ENCODE peak calls at places on chromosome 12, in nine cellular contexts. W is heart left ventricle; Y is CD8-positive, alpha-beta memory T cell; N is pancreas; U is HL-60; R is foreskin fibroblast; T is CD4-positive, alpha-beta memory T cell; V is neural progenitor cell; H is psoas muscle. X is an unnamed sample.

GRCh38 chr12:4383304-4383865 is 3.9 kb upstream of the FGF23 start:
- DNase-seq in W (no peak), Y (no peak), N (no peak), U (no peak), R (no peak), T (no peak), V (peak; percentile 63), H (no peak), X (peak; percentile 2)

GRCh38 chr12:52920937-52921336 is 16.1 kb upstream of the KRT8 start:
- DNase-seq in W (no peak), Y (no peak), N (no peak), U (no peak), R (no peak), T (no peak), V (peak; percentile 48), H (no peak), X (no peak)

GRCh38 chr12:6182279-6182898 is 17.8 kb upstream of the CD9 start:
- DNase-seq in W (no peak), Y (no peak), N (no peak), U (no peak), R (peak; percentile 99), T (no peak), V (no peak), H (peak; percentile 64), X (no peak)

GRCh38 chr12:130155416-130156073 is 6.7 kb upstream of the FZD10 start:
- DNase-seq in W (no peak), Y (no peak), N (no peak), U (no peak), R (no peak), T (no peak), V (no peak), H (no peak), X (no peak)

GRCh38 chr12:47360771-47361388 is 281.1 kb upstream of the AMIGO2 start:
- DNase-seq in W (no peak), Y (peak; percentile 71), N (no peak), U (peak; percentile 27), R (no peak), T (peak; percentile 74), V (no peak), H (no peak), X (peak; percentile 92)

GRCh38 chr12:48349471-48349870 is 1.2 kb downstream of the ZNF641 start:
- DNase-seq in W (peak; percentile 67), Y (no peak), N (no peak), U (no peak), R (no peak), T (no peak), V (no peak), H (peak; percentile 59), X (no peak)

GRCh38 chr12:57175428-57176138 is 28.2 kb upstream of the LRP1-AS start:
- DNase-seq in W (peak; percentile 90), Y (no peak), N (peak; percentile 43), U (peak; percentile 70), R (peak; percentile 45), T (no peak), V (peak; percentile 85), H (peak; percentile 90), X (no peak)

GRCh38 chr12:12396727-12397126 is 39.8 kb downstream of the BORCS5 start:
- DNase-seq in W (no peak), Y (no peak), N (no peak), U (no peak), R (no peak), T (no peak), V (no peak), H (no peak), X (no peak)

GRCh38 chr12:124779161-124780141 is 84.2 kb downstream of the SCARB1 start:
- DNase-seq in W (no peak), Y (no peak), N (no peak), U (no peak), R (no peak), T (no peak), V (no peak), H (no peak), X (no peak)

GRCh38 chr12:124734224-124734788 is 129.4 kb downstream of the SCARB1 start:
- DNase-seq in W (peak; percentile 80), Y (no peak), N (no peak), U (peak; percentile 95), R (no peak), T (no peak), V (peak; percentile 94), H (peak; percentile 66), X (no peak)

GRCh38 chr12:76554411-76555225 is 5.0 kb downstream of the OSBPL8 start:
- DNase-seq in W (no peak), Y (no peak), N (no peak), U (no peak), R (no peak), T (no peak), V (no peak), H (no peak), X (no peak)

GRCh38 chr12:59041241-59042121 is 121.2 kb upstream of the LRIG3 start:
- DNase-seq in W (no peak), Y (no peak), N (no peak), U (no peak), R (peak; percentile 81), T (no peak), V (no peak), H (no peak), X (no peak)

GRCh38 chr12:84148335-84148734 is 764.3 kb downstream of the SLC6A15 start:
- DNase-seq in W (no peak), Y (no peak), N (no peak), U (no peak), R (no peak), T (no peak), V (no peak), H (no peak), X (no peak)

GRCh38 chr12:6774557-6775062 is 2.3 kb downstream of the LAG3 start:
- DNase-seq in W (no peak), Y (peak; percentile 78), N (no peak), U (no peak), R (no peak), T (peak; percentile 35), V (no peak), H (no peak), X (no peak)

GRCh38 chr12:133233993-133234564 is 1.6 kb downstream of the ANHX start:
- DNase-seq in W (no peak), Y (no peak), N (no peak), U (no peak), R (no peak), T (no peak), V (no peak), H (no peak), X (no peak)

GRCh38 chr12:3152013-3152412 is 74.8 kb downstream of the TSPAN9 start:
- DNase-seq in W (no peak), Y (no peak), N (no peak), U (no peak), R (no peak), T (no peak), V (peak; percentile 42), H (peak; percentile 57), X (no peak)

GRCh38 chr12:91413591-91413990 is 231.0 kb upstream of the DCN start:
- DNase-seq in W (no peak), Y (no peak), N (no peak), U (no peak), R (peak; percentile 56), T (no peak), V (no peak), H (no peak), X (no peak)

GRCh38 chr12:129559756-129560155 is 344.1 kb downstream of the TMEM132D start:
- DNase-seq in W (no peak), Y (no peak), N (no peak), U (no peak), R (no peak), T (no peak), V (no peak), H (no peak), X (no peak)

GRCh38 chr12:41049033-41049432 is 139.1 kb upstream of the PDZRN4 start:
- DNase-seq in W (no peak), Y (no peak), N (no peak), U (no peak), R (no peak), T (no peak), V (no peak), H (no peak), X (no peak)

GRCh38 chr12:41053046-41053445 is 135.1 kb upstream of the PDZRN4 start:
- DNase-seq in W (no peak), Y (no peak), N (no peak), U (no peak), R (no peak), T (no peak), V (no peak), H (no peak), X (no peak)

GRCh38 chr12:41055875-41056577 is 132.1 kb upstream of the PDZRN4 start:
- DNase-seq in W (no peak), Y (no peak), N (no peak), U (no peak), R (no peak), T (no peak), V (no peak), H (no peak), X (no peak)

GRCh38 chr12:41052441-41052840 is 135.7 kb upstream of the PDZRN4 start:
- DNase-seq in W (no peak), Y (no peak), N (no peak), U (no peak), R (no peak), T (no peak), V (no peak), H (no peak), X (no peak)

GRCh38 chr12:41051909-41052308 is 136.2 kb upstream of the PDZRN4 start:
- DNase-seq in W (no peak), Y (no peak), N (no peak), U (no peak), R (no peak), T (no peak), V (no peak), H (no peak), X (no peak)
- H3K4me3 ChIP-seq in W (no peak overlapping the region), Y (no peak overlapping the region), N (no peak overlapping the region), U (no peak overlapping the region), R (no peak overlapping the region), T (no peak overlapping the region), V (no peak overlapping the region), H (no peak overlapping the region), X (no peak overlapping the region)

GRCh38 chr12:122984612-122985358 is 4.3 kb downstream of the ARL6IP4 start:
- DNase-seq in W (peak; percentile 60), Y (no peak), N (no peak), U (no peak), R (no peak), T (no peak), V (no peak), H (peak; percentile 72), X (no peak)
- H3K4me3 ChIP-seq in W (peak overlapping the region; percentile 10), Y (no peak overlapping the region), N (no peak overlapping the region), U (no peak overlapping the region), R (no peak overlapping the region), T (no peak overlapping the region), V (no peak overlapping the region), H (peak overlapping the region; percentile 7), X (no peak overlapping the region)

GRCh38 chr12:107418976-107419375 is 266.6 kb upstream of the PWP1 start:
- DNase-seq in W (no peak), Y (no peak), N (no peak), U (no peak), R (no peak), T (no peak), V (no peak), H (no peak), X (no peak)
- H3K4me3 ChIP-seq in W (no peak overlapping the region), Y (no peak overlapping the region), N (no peak overlapping the region), U (no peak overlapping the region), R (no peak overlapping the region), T (no peak overlapping the region), V (no peak overlapping the region), H (no peak overlapping the region), X (no peak overlapping the region)

DNA sequence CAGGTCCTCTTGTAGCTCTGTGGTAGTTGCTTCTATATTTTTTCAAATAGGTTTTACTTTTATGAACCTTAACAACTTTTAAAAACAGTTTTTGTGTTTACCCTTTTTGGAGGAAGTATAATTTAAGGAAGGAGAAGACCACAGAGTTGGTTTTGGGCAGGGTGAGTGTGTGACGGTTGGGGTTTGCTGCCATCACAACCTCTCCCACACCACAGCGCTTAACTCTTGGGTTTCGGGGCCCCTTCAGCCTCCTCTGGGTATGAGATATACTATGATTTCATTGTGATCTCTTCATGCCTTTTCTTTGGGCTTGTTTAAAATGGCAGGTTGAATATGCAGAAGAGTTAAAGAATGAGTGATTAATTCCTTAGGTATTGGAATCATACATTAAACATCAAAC is 228.7 kb upstream of the CRY1 start:
- DNase-seq in W (no peak), Y (peak; percentile 52), N (no peak), U (no peak), R (no peak), T (peak; percentile 57), V (no peak), H (no peak), X (peak; percentile 75)
- H3K4me3 ChIP-seq in W (no peak overlapping the region), Y (peak overlapping the region; percentile 93), N (no peak overlapping the region), U (no peak overlapping the region), R (no peak overlapping the region), T (peak overlapping the region; percentile 92), V (no peak overlapping the region), H (no peak overlapping the region), X (peak overlapping the region; percentile 70)